ENCODE peak calls at places on chromosomes 1 and 21, in six cellular contexts. Y, T, P, K, W and O are unnamed samples.

GRCh38 chr1:119779869-119780356 is 11.2 kb upstream of the HMGCS2 start:
- DNase-seq in Y (peak; percentile 78), T (no peak), P (no peak), K (peak; percentile 60), W (no peak), O (no peak)

GRCh38 chr1:169941982-169942830 is 48.5 kb upstream of the SCYL3 start:
- DNase-seq in Y (no peak), T (no peak), P (no peak), K (peak; percentile 68), W (no peak), O (no peak)

GRCh38 chr1:179550753-179551682 is 24.7 kb downstream of the NPHS2 start:
- DNase-seq in Y (no peak), T (no peak), P (no peak), K (peak; percentile 67), W (no peak), O (no peak)

GRCh38 chr1:92495392-92496066 is 8.8 kb upstream of the GFI1 start:
- DNase-seq in Y (no peak), T (no peak), P (no peak), K (no peak), W (no peak), O (no peak)

GRCh38 chr1:6077506-6077905 is 31.8 kb downstream of the KCNAB2 start:
- DNase-seq in Y (no peak), T (no peak), P (no peak), K (no peak), W (no peak), O (no peak)

GRCh38 chr1:55632906-55633305 is 417.7 kb upstream of the USP24 start:
- DNase-seq in Y (no peak), T (no peak), P (no peak), K (peak; percentile 29), W (no peak), O (no peak)

GRCh38 chr1:226664413-226665101 is 74.5 kb downstream of the ITPKB start:
- DNase-seq in Y (peak; percentile 91), T (no peak), P (no peak), K (peak; percentile 74), W (peak; percentile 46), O (no peak)

GRCh38 chr1:156910309-156910782 is 10.1 kb upstream of the LRRC71 start:
- DNase-seq in Y (no peak), T (no peak), P (no peak), K (no peak), W (no peak), O (no peak)

GRCh38 chr1:196659471-196659870 is 7.6 kb downstream of the CFH start:
- DNase-seq in Y (no peak), T (no peak), P (no peak), K (no peak), W (no peak), O (no peak)

GRCh38 chr1:214976665-214977064 is 105.9 kb upstream of the KCNK2 start:
- DNase-seq in Y (no peak), T (no peak), P (no peak), K (no peak), W (no peak), O (no peak)

GRCh38 chr1:151512801-151513625 is 1.8 kb downstream of the CGN start:
- DNase-seq in Y (peak; percentile 34), T (no peak), P (peak; percentile 86), K (no peak), W (no peak), O (no peak)

GRCh38 chr1:10663668-10664035 is 132.8 kb downstream of the CASZ1 start:
- DNase-seq in Y (peak; percentile 93), T (no peak), P (no peak), K (peak; percentile 71), W (peak; percentile 61), O (no peak)

GRCh38 chr1:217857061-217857460 is 225.9 kb downstream of the SPATA17 start:
- DNase-seq in Y (no peak), T (no peak), P (no peak), K (peak; percentile 11), W (no peak), O (no peak)

GRCh38 chr1:44611866-44612265 is 62.4 kb downstream of the TMEM53 start:
- DNase-seq in Y (no peak), T (no peak), P (no peak), K (no peak), W (no peak), O (no peak)

GRCh38 chr1:11952455-11953109 is 18.1 kb downstream of the PLOD1 start:
- DNase-seq in Y (no peak), T (no peak), P (no peak), K (no peak), W (no peak), O (no peak)

GRCh38 chr1:29808141-29808995 is 572.0 kb downstream of the PTPRU start:
- DNase-seq in Y (no peak), T (no peak), P (no peak), K (no peak), W (no peak), O (no peak)

GRCh38 chr1:39292401-39292800 is 87.9 kb downstream of the MACF1 start:
- DNase-seq in Y (no peak), T (no peak), P (no peak), K (no peak), W (no peak), O (no peak)

GRCh38 chr1:184593612-184594011 is 161.0 kb downstream of the EDEM3 start:
- DNase-seq in Y (no peak), T (no peak), P (no peak), K (no peak), W (no peak), O (no peak)

GRCh38 chr1:110903853-110904500 is 31.0 kb downstream of the CD53 start:
- DNase-seq in Y (no peak), T (no peak), P (no peak), K (no peak), W (no peak), O (no peak)

GRCh38 chr1:181314010-181314409 is 169.3 kb upstream of the CACNA1E start:
- DNase-seq in Y (no peak), T (no peak), P (no peak), K (no peak), W (no peak), O (no peak)

GRCh38 chr1:48817505-48818114 is 40.9 kb upstream of the BEND5 start:
- DNase-seq in Y (peak; percentile 71), T (no peak), P (no peak), K (peak; percentile 87), W (peak; percentile 37), O (no peak)

GRCh38 chr1:227560814-227561213 is 2.5 kb upstream of the ZNF678 start:
- DNase-seq in Y (no peak), T (no peak), P (peak; percentile 36), K (no peak), W (no peak), O (no peak)

GRCh38 chr21:25370311-25370744 is 237.0 kb downstream of the MRPL39 start:
- DNase-seq in Y (no peak), T (no peak), P (no peak), K (peak; percentile 82), W (no peak), O (no peak)
- H3K4me1 ChIP-seq in Y (peaks cover 11% of the 10 kb centered on the region), T (no peaks in the 10 kb centered on the region), P (no peaks in the 10 kb centered on the region), K (peaks cover 18% of the 10 kb centered on the region), W (no peaks in the 10 kb centered on the region), O (no peaks in the 10 kb centered on the region)

GRCh38 chr1:78005347-78005722 is 596 bp downstream of the DNAJB4 start:
- DNase-seq in Y (no peak), T (no peak), P (no peak), K (no peak), W (no peak), O (no peak)

GRCh38 chr1:78003882-78004718 is 639 bp upstream of the DNAJB4 start:
- DNase-seq in Y (peak; percentile 75), T (no peak), P (no peak), K (peak; percentile 88), W (peak; percentile 53), O (no peak)

GRCh38 chr1:78005755-78006154 is 1.0 kb downstream of the DNAJB4 start:
- DNase-seq in Y (no peak), T (no peak), P (no peak), K (peak; percentile 94), W (no peak), O (no peak)

GRCh38 chr1:78004719-78005346 is at the start of gene DNAJB4:
- DNase-seq in Y (peak; percentile 90), T (no peak), P (no peak), K (peak; percentile 98), W (no peak), O (no peak)

GRCh38 chr1:78003070-78003751 is 1.5 kb upstream of the DNAJB4 start:
- DNase-seq in Y (no peak), T (no peak), P (no peak), K (peak; percentile 51), W (no peak), O (no peak)
- H3K4me3 ChIP-seq in Y (no peak overlapping the region), T (no peak overlapping the region), P (no peak overlapping the region), K (peak overlapping the region; percentile 96), W (peak overlapping the region; percentile 77), O (no peak overlapping the region)

DNA sequence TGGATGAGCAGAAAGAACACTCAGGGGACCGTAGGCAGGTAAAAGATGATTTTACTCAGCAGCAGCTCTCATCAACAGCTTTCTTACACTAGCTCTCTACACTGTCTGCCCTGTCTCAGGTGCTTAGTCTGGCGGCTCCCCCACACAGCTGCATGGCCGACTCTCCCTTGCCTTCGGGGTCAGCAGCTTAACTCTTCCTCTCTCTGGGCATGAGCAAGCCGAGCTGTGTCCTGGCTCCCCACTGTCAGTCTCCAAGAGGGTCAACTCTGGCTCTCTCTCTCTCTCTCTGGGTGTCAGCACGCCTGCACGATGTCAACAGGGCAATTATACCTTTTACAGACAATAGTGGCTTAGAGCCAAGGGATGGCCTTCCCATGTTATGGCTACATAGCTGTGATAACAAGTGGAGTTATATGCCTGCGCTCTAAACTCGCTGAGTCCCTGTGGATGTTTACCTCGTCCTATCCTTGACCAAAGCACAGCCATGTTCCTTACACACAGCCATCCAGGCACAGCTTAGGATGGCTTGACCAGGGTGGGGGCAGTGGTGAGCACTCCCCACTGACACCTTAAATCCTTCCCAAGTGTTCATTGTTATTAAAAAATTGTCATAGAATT is 3.1 kb upstream of the BCL10 start:
- DNase-seq in Y (no peak), T (no peak), P (no peak), K (no peak), W (no peak), O (no peak)
- H3K4me1 ChIP-seq in Y (peaks cover 20% of the 10 kb centered on the region), T (peaks cover 21% of the 10 kb centered on the region), P (peaks cover 7% of the 10 kb centered on the region), K (peaks cover 20% of the 10 kb centered on the region), W (peaks cover 34% of the 10 kb centered on the region), O (peaks cover 51% of the 10 kb centered on the region)

GRCh38 chr1:2232916-2233438 is 4.9 kb downstream of the SKI start:
- DNase-seq in Y (no peak), T (no peak), P (no peak), K (no peak), W (no peak), O (no peak)

GRCh38 chr1:2234762-2235113 is 6.6 kb downstream of the SKI start:
- DNase-seq in Y (no peak), T (no peak), P (no peak), K (no peak), W (no peak), O (no peak)

GRCh38 chr1:2235300-2235998 is 7.3 kb downstream of the SKI start:
- DNase-seq in Y (no peak), T (no peak), P (no peak), K (no peak), W (no peak), O (no peak)

GRCh38 chr1:2233468-2233867 is 5.3 kb downstream of the SKI start:
- DNase-seq in Y (no peak), T (no peak), P (no peak), K (peak; percentile 31), W (no peak), O (no peak)

GRCh38 chr1:2233997-2234761 is 6.1 kb downstream of the SKI start:
- DNase-seq in Y (peak; percentile 98), T (no peak), P (peak; percentile 82), K (peak; percentile 98), W (peak; percentile 89), O (peak; percentile 98)
- H3K4me3 ChIP-seq in Y (peak overlapping the region; percentile 33), T (no peak overlapping the region), P (peak overlapping the region; percentile 80), K (peak overlapping the region; percentile 92), W (peak overlapping the region; percentile 78), O (peak overlapping the region; percentile 60)